ENCODE peak calls at places on chromosomes 1 and 21, in eight cellular contexts. One of them, this sample, is unnamed. For H3K4me1 and H3K9me3, the result is how much of the 10 kb centered on the place peaks cover.

GRCh38 chr1:160161965-160162705 is 10.7 kb downstream of the ATP1A4 start:
- DNase-seq in aorta: no peak
- DNase-seq in CD4-positive, alpha-beta memory T cell: no peak
- DNase-seq in Caco-2: no peak
- DNase-seq in heart left ventricle: no peak
- DNase-seq in ascending aorta: no peak
- DNase-seq in gastrocnemius medialis: no peak
- DNase-seq in neuronal stem cell: peak
- DNase-seq in this sample: no peak

GRCh38 chr1:172906778-172907592 is 143.8 kb downstream of the TNFSF18 start:
- DNase-seq in ascending aorta: no peak
- DNase-seq in CD4-positive, alpha-beta memory T cell: peak
- DNase-seq in heart left ventricle: no peak
- DNase-seq in aorta: no peak
- DNase-seq in neuronal stem cell: no peak
- DNase-seq in Caco-2: no peak
- DNase-seq in gastrocnemius medialis: no peak
- DNase-seq in this sample: peak

GRCh38 chr1:209376774-209377173 is 206.7 kb upstream of the CAMK1G start:
- DNase-seq in CD4-positive, alpha-beta memory T cell: no peak
- DNase-seq in gastrocnemius medialis: no peak
- DNase-seq in Caco-2: no peak
- DNase-seq in aorta: no peak
- DNase-seq in ascending aorta: no peak
- DNase-seq in neuronal stem cell: no peak
- DNase-seq in heart left ventricle: no peak
- DNase-seq in this sample: no peak

GRCh38 chr1:113027449-113027848 is 45.5 kb upstream of the LRIG2 start:
- DNase-seq in Caco-2: no peak
- DNase-seq in ascending aorta: no peak
- DNase-seq in aorta: no peak
- DNase-seq in neuronal stem cell: no peak
- DNase-seq in CD4-positive, alpha-beta memory T cell: no peak
- DNase-seq in heart left ventricle: no peak
- DNase-seq in gastrocnemius medialis: no peak
- DNase-seq in this sample: no peak

GRCh38 chr1:11307837-11308236 is 34.8 kb downstream of the UBIAD1 start:
- DNase-seq in CD4-positive, alpha-beta memory T cell: no peak
- DNase-seq in gastrocnemius medialis: no peak
- DNase-seq in Caco-2: no peak
- DNase-seq in aorta: no peak
- DNase-seq in neuronal stem cell: no peak
- DNase-seq in heart left ventricle: no peak
- DNase-seq in ascending aorta: no peak
- DNase-seq in this sample: no peak

GRCh38 chr1:226741009-226741408 is 1.9 kb upstream of the ITPKB start:
- DNase-seq in Caco-2: no peak
- DNase-seq in aorta: no peak
- DNase-seq in neuronal stem cell: no peak
- DNase-seq in heart left ventricle: no peak
- DNase-seq in ascending aorta: no peak
- DNase-seq in CD4-positive, alpha-beta memory T cell: no peak
- DNase-seq in gastrocnemius medialis: no peak
- DNase-seq in this sample: no peak

GRCh38 chr1:92445865-92446264 is 40.9 kb downstream of the GFI1 start:
- DNase-seq in CD4-positive, alpha-beta memory T cell: no peak
- DNase-seq in ascending aorta: no peak
- DNase-seq in heart left ventricle: no peak
- DNase-seq in neuronal stem cell: no peak
- DNase-seq in gastrocnemius medialis: no peak
- DNase-seq in Caco-2: no peak
- DNase-seq in aorta: no peak
- DNase-seq in this sample: no peak

GRCh38 chr1:230345139-230345885 is 80.8 kb downstream of the PGBD5 start:
- DNase-seq in gastrocnemius medialis: no peak
- DNase-seq in CD4-positive, alpha-beta memory T cell: no peak
- DNase-seq in Caco-2: no peak
- DNase-seq in aorta: no peak
- DNase-seq in ascending aorta: no peak
- DNase-seq in neuronal stem cell: no peak
- DNase-seq in heart left ventricle: no peak
- DNase-seq in this sample: no peak

GRCh38 chr1:8464987-8465386 is 147.1 kb downstream of the SLC45A1 start:
- DNase-seq in neuronal stem cell: no peak
- DNase-seq in aorta: no peak
- DNase-seq in Caco-2: no peak
- DNase-seq in heart left ventricle: no peak
- DNase-seq in CD4-positive, alpha-beta memory T cell: no peak
- DNase-seq in ascending aorta: no peak
- DNase-seq in gastrocnemius medialis: no peak
- DNase-seq in this sample: no peak

GRCh38 chr1:244730153-244730933 is 77.4 kb downstream of the DESI2 start:
- DNase-seq in heart left ventricle: peak
- DNase-seq in Caco-2: peak
- DNase-seq in gastrocnemius medialis: no peak
- DNase-seq in ascending aorta: no peak
- DNase-seq in CD4-positive, alpha-beta memory T cell: no peak
- DNase-seq in aorta: peak
- DNase-seq in neuronal stem cell: peak
- DNase-seq in this sample: peak

GRCh38 chr21:42193131-42193671 is 25.7 kb upstream of the ABCG1 start:
- DNase-seq in gastrocnemius medialis: no peak
- DNase-seq in CD4-positive, alpha-beta memory T cell: peak
- DNase-seq in ascending aorta: no peak
- DNase-seq in heart left ventricle: no peak
- DNase-seq in neuronal stem cell: no peak
- DNase-seq in Caco-2: no peak
- DNase-seq in aorta: no peak
- DNase-seq in this sample: no peak

GRCh38 chr1:81414417-81415087 is 386.2 kb upstream of the ADGRL2 start:
- DNase-seq in neuronal stem cell: peak
- DNase-seq in Caco-2: no peak
- DNase-seq in aorta: peak
- DNase-seq in ascending aorta: no peak
- DNase-seq in gastrocnemius medialis: peak
- DNase-seq in heart left ventricle: peak
- DNase-seq in CD4-positive, alpha-beta memory T cell: no peak
- DNase-seq in this sample: peak

GRCh38 chr1:35452086-35452485 is 105.1 kb downstream of the KIAA0319L start:
- DNase-seq in gastrocnemius medialis: no peak
- DNase-seq in heart left ventricle: peak
- DNase-seq in aorta: no peak
- DNase-seq in Caco-2: no peak
- DNase-seq in CD4-positive, alpha-beta memory T cell: no peak
- DNase-seq in neuronal stem cell: no peak
- DNase-seq in ascending aorta: no peak
- DNase-seq in this sample: no peak

GRCh38 chr1:55311057-55311631 is 96.0 kb upstream of the USP24 start:
- DNase-seq in heart left ventricle: no peak
- DNase-seq in aorta: no peak
- DNase-seq in neuronal stem cell: no peak
- DNase-seq in Caco-2: no peak
- DNase-seq in CD4-positive, alpha-beta memory T cell: no peak
- DNase-seq in gastrocnemius medialis: no peak
- DNase-seq in ascending aorta: no peak
- DNase-seq in this sample: no peak

GRCh38 chr1:59396387-59396786 is 99.5 kb downstream of the FGGY start:
- DNase-seq in neuronal stem cell: no peak
- DNase-seq in gastrocnemius medialis: no peak
- DNase-seq in heart left ventricle: no peak
- DNase-seq in aorta: no peak
- DNase-seq in CD4-positive, alpha-beta memory T cell: no peak
- DNase-seq in ascending aorta: no peak
- DNase-seq in Caco-2: no peak
- DNase-seq in this sample: no peak

GRCh38 chr21:41604583-41605041 is 96.7 kb upstream of the TMPRSS2 start:
- DNase-seq in ascending aorta: no peak
- DNase-seq in gastrocnemius medialis: no peak
- DNase-seq in heart left ventricle: no peak
- DNase-seq in aorta: peak
- DNase-seq in neuronal stem cell: no peak
- DNase-seq in CD4-positive, alpha-beta memory T cell: no peak
- DNase-seq in Caco-2: no peak
- DNase-seq in this sample: no peak

GRCh38 chr1:229874609-229875008 is 192.4 kb upstream of the GALNT2 start:
- DNase-seq in heart left ventricle: no peak
- DNase-seq in aorta: no peak
- DNase-seq in Caco-2: no peak
- DNase-seq in ascending aorta: no peak
- DNase-seq in gastrocnemius medialis: no peak
- DNase-seq in CD4-positive, alpha-beta memory T cell: no peak
- DNase-seq in neuronal stem cell: no peak
- DNase-seq in this sample: peak

GRCh38 chr1:246497331-246497915 is 9.7 kb downstream of the SMYD3 start:
- DNase-seq in neuronal stem cell: peak
- DNase-seq in heart left ventricle: no peak
- DNase-seq in Caco-2: no peak
- DNase-seq in ascending aorta: no peak
- DNase-seq in aorta: no peak
- DNase-seq in gastrocnemius medialis: no peak
- DNase-seq in CD4-positive, alpha-beta memory T cell: no peak
- DNase-seq in this sample: peak

GRCh38 chr21:38985423-38986378 is 180.0 kb downstream of the ETS2 start:
- DNase-seq in aorta: peak
- DNase-seq in ascending aorta: peak
- DNase-seq in neuronal stem cell: no peak
- DNase-seq in heart left ventricle: peak
- DNase-seq in CD4-positive, alpha-beta memory T cell: no peak
- DNase-seq in gastrocnemius medialis: peak
- DNase-seq in Caco-2: no peak
- DNase-seq in this sample: no peak
- H3K4me1 ChIP-seq in aorta: under half
- H3K4me1 ChIP-seq in ascending aorta: half or more
- H3K4me1 ChIP-seq in neuronal stem cell: under half
- H3K4me1 ChIP-seq in heart left ventricle: half or more
- H3K4me1 ChIP-seq in CD4-positive, alpha-beta memory T cell: under half
- H3K4me1 ChIP-seq in gastrocnemius medialis: half or more
- H3K4me1 ChIP-seq in Caco-2: under half
- H3K4me1 ChIP-seq in this sample: under half

GRCh38 chr1:31749785-31750345 is 14.3 kb downstream of the ADGRB2 start:
- DNase-seq in CD4-positive, alpha-beta memory T cell: no peak
- DNase-seq in neuronal stem cell: no peak
- DNase-seq in aorta: no peak
- DNase-seq in Caco-2: no peak
- DNase-seq in heart left ventricle: no peak
- DNase-seq in ascending aorta: no peak
- DNase-seq in gastrocnemius medialis: no peak
- DNase-seq in this sample: no peak

GRCh38 chr1:31746687-31747086 is 17.5 kb downstream of the ADGRB2 start:
- DNase-seq in heart left ventricle: no peak
- DNase-seq in Caco-2: no peak
- DNase-seq in ascending aorta: no peak
- DNase-seq in gastrocnemius medialis: no peak
- DNase-seq in CD4-positive, alpha-beta memory T cell: no peak
- DNase-seq in neuronal stem cell: no peak
- DNase-seq in aorta: no peak
- DNase-seq in this sample: no peak

GRCh38 chr1:31747304-31747703 is 16.8 kb downstream of the ADGRB2 start:
- DNase-seq in heart left ventricle: no peak
- DNase-seq in gastrocnemius medialis: no peak
- DNase-seq in Caco-2: no peak
- DNase-seq in ascending aorta: no peak
- DNase-seq in CD4-positive, alpha-beta memory T cell: no peak
- DNase-seq in aorta: no peak
- DNase-seq in neuronal stem cell: no peak
- DNase-seq in this sample: no peak

GRCh38 chr1:31745898-31746668 is 18.1 kb downstream of the ADGRB2 start:
- DNase-seq in gastrocnemius medialis: no peak
- DNase-seq in aorta: no peak
- DNase-seq in CD4-positive, alpha-beta memory T cell: no peak
- DNase-seq in Caco-2: no peak
- DNase-seq in ascending aorta: no peak
- DNase-seq in heart left ventricle: no peak
- DNase-seq in neuronal stem cell: no peak
- DNase-seq in this sample: no peak

DNA sequence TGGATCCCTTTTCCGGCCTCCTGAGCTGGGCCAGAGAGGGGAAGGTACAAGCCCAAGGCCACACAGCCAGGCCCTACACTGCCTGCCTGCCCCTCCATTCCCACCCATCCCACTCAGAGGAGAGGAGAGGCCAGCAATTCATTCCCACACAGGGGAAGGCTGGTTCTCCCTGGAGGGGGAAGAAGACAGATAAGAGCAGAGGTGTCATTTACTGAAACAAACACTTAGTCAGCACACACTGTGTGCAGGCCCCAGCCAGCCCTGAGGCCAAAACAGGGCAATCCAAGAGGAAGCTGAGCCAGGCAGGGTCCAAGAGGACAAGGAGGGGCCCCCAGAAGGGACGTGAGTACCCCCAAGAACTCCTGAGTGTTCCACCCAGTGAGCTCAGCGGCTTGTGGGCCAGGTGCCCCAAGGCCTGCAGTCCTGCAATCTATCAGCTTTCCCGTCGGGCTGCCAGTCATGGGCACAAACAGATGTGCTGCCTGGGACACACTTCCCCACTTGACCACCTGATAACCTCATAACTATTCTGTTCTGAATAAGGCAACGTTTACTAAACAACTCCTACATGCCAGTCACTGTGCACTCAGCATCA is 15.8 kb downstream of the ADGRB2 start:
- DNase-seq in gastrocnemius medialis: no peak
- DNase-seq in Caco-2: no peak
- DNase-seq in aorta: no peak
- DNase-seq in CD4-positive, alpha-beta memory T cell: no peak
- DNase-seq in neuronal stem cell: no peak
- DNase-seq in ascending aorta: no peak
- DNase-seq in heart left ventricle: peak
- DNase-seq in this sample: no peak
- H3K9me3 ChIP-seq in gastrocnemius medialis: under half
- H3K9me3 ChIP-seq in Caco-2: under half
- H3K9me3 ChIP-seq in aorta: under half
- H3K9me3 ChIP-seq in CD4-positive, alpha-beta memory T cell: under half
- H3K9me3 ChIP-seq in neuronal stem cell: under half
- H3K9me3 ChIP-seq in ascending aorta: under half
- H3K9me3 ChIP-seq in heart left ventricle: under half
- H3K9me3 ChIP-seq in this sample: under half

GRCh38 chr1:24929091-24929875 is 793 bp downstream of the RUNX3 start:
- DNase-seq in neuronal stem cell: peak
- DNase-seq in CD4-positive, alpha-beta memory T cell: peak
- DNase-seq in aorta: peak
- DNase-seq in gastrocnemius medialis: no peak
- DNase-seq in Caco-2: no peak
- DNase-seq in ascending aorta: no peak
- DNase-seq in heart left ventricle: no peak
- DNase-seq in this sample: no peak
- H3K4me1 ChIP-seq in neuronal stem cell: under half
- H3K4me1 ChIP-seq in CD4-positive, alpha-beta memory T cell: half or more
- H3K4me1 ChIP-seq in aorta: under half
- H3K4me1 ChIP-seq in gastrocnemius medialis: under half
- H3K4me1 ChIP-seq in Caco-2: under half
- H3K4me1 ChIP-seq in ascending aorta: under half
- H3K4me1 ChIP-seq in heart left ventricle: under half
- H3K4me1 ChIP-seq in this sample: under half

DNA sequence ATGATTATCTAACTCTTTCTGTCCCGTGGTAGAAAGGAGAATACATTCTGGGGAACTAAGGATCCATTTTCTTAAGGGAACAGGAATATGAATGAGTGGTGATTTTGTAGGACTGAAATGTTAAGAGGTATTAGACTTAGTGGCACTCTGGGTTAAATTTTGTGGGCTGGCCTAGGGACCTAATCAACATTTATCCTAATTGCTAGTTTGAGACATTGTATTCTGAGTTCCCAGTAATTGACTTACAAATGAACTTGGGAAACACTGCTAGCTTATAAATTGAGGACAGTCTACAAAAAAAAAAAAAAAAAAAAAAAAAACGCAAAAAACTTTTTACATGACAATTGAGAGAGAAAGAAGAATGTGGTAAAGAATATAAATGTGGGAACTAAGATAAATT is 136.6 kb upstream of the ZP4 start:
- DNase-seq in CD4-positive, alpha-beta memory T cell: no peak
- DNase-seq in heart left ventricle: no peak
- DNase-seq in Caco-2: no peak
- DNase-seq in ascending aorta: no peak
- DNase-seq in aorta: no peak
- DNase-seq in neuronal stem cell: no peak
- DNase-seq in gastrocnemius medialis: no peak
- DNase-seq in this sample: no peak
- H3K9me3 ChIP-seq in CD4-positive, alpha-beta memory T cell: under half
- H3K9me3 ChIP-seq in heart left ventricle: under half
- H3K9me3 ChIP-seq in Caco-2: under half
- H3K9me3 ChIP-seq in ascending aorta: under half
- H3K9me3 ChIP-seq in aorta: under half
- H3K9me3 ChIP-seq in neuronal stem cell: under half
- H3K9me3 ChIP-seq in gastrocnemius medialis: under half
- H3K9me3 ChIP-seq in this sample: under half